ENCODE peak calls at places on chromosomes 16 and 17, in five cellular contexts. V is heart right ventricle, L is colonic mucosa, Y is bronchial epithelial cell, W is PC-9. P is an unnamed sample. For H3K27me3, the result is how much of the 10 kb centered on the place peaks cover.

GRCh38 chr17:77675816-77676799 is 282.4 kb upstream of the TNRC6C start:
- DNase-seq in V (peak), L (no peak), Y (no peak), W (no peak), P (no peak)

GRCh38 chr16:66408181-66409048 is 18.7 kb upstream of the BEAN1 start:
- DNase-seq in V (no peak), L (peak), Y (peak), W (peak), P (no peak)

GRCh38 chr17:37541880-37542675 is 52.4 kb downstream of the DUSP14 start:
- DNase-seq in V (no peak), L (no peak), Y (peak), W (no peak), P (no peak)

GRCh38 chr16:13171313-13171712 is 269.9 kb downstream of the SHISA9 start:
- DNase-seq in V (no peak), L (no peak), Y (no peak), W (no peak), P (no peak)

GRCh38 chr17:30372755-30373154 is 6.0 kb upstream of the CPD start:
- DNase-seq in V (no peak), L (no peak), Y (peak), W (peak), P (no peak)

GRCh38 chr17:29091591-29092291 is 48.8 kb downstream of the PIPOX start:
- DNase-seq in V (no peak), L (no peak), Y (peak), W (no peak), P (no peak)

GRCh38 chr17:36641877-36642845 is 40.8 kb downstream of the MRM1 start:
- DNase-seq in V (no peak), L (peak), Y (no peak), W (no peak), P (no peak)

GRCh38 chr16:79253100-79253631 is 347.4 kb downstream of the MAF start:
- DNase-seq in V (no peak), L (peak), Y (no peak), W (no peak), P (no peak)

GRCh38 chr17:59837362-59838195 is 55.2 kb downstream of the TUBD1 start:
- DNase-seq in V (no peak), L (peak), Y (peak), W (peak), P (peak)

DNA sequence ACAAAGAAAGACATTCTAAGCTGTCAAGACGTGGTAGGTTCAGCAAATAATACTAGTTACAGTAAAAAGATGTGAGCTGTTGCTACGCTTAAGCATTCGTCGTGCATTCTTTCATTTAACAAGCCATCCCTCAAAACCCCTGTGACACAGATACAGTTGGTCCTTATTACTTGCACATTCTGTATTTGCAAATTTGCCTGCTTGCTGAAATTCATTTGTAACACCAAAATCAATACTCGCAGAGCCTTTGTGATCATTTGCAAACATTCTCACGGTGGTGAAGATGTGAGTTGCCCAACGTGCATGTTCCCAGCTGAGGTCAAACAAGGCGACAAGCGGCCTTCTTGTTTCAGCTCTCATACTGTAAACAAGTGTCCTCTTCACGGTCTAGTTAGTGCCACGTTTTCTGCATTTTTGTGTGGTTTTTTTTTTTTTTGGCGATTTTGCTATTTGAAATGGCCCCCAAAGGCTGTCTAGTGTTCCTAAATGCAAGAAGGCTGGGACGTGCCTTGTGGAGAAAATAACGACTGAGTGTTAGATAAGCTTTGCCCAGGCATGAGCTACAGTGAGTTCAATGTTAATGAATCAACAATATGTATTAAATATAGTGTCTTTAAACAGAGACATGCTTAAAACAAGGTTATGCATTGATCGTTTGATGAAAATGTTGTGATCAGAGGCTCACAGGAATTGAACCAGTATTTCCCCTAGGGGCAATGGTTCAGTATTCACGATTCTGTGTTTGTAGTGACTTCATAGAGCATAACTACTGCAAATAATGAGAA is 84.1 kb downstream of the RAB11FIP4 start:
- DNase-seq in V (no peak), L (no peak), Y (no peak), W (no peak), P (no peak)
- H3K27me3 ChIP-seq in V (under half), L (under half), Y (under half), W (under half), P (under half)

GRCh38 chr16:87392823-87393679 is 915 bp downstream of the MAP1LC3B start:
- DNase-seq in V (peak), L (peak), Y (peak), W (peak), P (peak)
- TF ChIP-seq CTCF in V (peak), L (no peak), Y (no peak), W (no peak), P (peak)

DNA sequence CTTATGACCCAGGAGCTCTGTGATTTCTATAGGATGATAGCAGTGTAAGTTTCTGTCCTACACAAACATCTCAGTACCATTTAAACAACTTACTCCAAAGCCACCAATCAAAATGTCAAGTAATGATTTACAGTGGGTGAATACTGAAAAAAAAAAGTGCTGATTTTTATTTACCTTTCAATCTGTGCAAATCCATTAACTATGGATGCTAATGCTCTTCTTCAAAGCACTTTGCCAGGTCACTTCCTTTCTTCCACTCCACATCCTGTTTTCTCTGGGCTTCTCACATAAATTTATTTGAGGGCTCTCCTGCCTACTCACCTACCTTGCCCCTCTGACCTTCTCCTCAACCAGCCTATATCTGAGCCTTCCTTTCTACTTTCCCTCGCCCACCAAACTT is 101.6 kb downstream of the SKAP1 start:
- DNase-seq in V (no peak), L (no peak), Y (no peak), W (no peak), P (no peak)
- H3K27me3 ChIP-seq in V (half or more), L (under half), Y (under half), W (under half), P (under half)

DNA sequence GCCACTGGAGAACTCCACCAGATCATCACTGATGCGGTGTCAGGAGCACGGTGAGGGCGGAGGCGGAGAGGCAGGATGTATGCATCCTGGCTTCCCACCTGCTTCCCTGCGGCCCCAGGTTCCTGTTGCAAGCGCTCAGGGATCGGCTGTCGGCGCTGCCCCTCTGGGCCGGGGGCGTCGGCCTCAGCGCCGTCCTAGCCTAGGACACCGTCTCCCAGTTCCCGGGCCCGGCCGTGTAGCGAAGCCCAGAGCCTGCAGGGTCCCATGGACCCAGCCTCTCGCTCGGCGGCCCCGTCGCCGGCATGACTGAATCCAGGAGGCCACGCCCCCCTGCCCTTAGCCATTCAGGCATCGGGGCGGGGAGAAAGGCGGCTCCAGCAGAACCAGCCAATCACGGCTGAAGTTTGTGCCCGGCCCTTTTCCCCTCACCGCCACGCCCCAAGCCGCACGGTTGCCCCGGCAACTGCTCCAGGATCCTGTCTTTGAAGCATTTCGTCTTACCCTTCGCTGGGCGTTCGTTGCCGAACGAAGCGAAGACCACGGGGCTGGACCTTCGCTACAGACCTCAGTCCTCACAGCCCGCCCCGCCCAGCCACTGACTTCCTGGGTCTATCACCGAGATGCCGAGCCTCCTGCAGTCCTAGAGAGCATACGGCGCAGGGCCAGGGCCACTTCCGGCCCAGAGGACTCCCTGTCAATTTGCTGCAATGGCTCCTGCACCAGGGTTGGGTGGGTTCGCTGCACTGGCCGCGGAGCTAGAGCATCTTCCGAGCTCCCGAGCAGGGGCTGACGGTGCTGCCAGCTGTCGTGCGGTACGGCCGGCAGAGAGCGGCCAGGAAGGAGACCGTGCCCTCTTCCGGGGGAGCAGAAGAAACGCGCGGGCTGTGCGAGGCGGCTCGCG is 10.6 kb upstream of the ZNF213 start:
- DNase-seq in V (peak), L (peak), Y (peak), W (peak), P (peak)
- TF ChIP-seq CTCF in V (no peak), L (peak), Y (peak), W (no peak), P (peak)

DNA sequence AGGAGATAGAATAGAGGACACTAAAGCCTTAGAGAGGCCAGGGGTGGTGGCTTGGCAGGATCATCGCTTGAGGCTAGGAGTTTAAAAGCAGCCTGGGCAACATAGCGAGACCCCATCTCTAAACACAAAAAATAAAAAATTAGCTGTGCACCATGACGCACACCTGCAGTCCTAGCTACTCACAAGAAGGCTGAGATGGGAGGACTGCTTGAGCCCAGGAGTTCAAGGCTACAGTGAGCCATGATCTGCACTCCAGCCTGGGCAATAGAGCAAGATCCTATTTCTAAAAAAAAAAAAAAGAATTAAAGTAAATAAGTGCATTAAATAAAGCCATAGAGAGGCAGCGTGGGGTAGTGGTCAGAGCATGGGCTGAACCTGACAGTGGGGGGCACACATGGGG is 19.1 kb downstream of the SBK1 start:
- DNase-seq in V (no peak), L (no peak), Y (no peak), W (no peak), P (no peak)
- H3K27me3 ChIP-seq in V (under half), L (under half), Y (under half), W (under half), P (under half)

DNA sequence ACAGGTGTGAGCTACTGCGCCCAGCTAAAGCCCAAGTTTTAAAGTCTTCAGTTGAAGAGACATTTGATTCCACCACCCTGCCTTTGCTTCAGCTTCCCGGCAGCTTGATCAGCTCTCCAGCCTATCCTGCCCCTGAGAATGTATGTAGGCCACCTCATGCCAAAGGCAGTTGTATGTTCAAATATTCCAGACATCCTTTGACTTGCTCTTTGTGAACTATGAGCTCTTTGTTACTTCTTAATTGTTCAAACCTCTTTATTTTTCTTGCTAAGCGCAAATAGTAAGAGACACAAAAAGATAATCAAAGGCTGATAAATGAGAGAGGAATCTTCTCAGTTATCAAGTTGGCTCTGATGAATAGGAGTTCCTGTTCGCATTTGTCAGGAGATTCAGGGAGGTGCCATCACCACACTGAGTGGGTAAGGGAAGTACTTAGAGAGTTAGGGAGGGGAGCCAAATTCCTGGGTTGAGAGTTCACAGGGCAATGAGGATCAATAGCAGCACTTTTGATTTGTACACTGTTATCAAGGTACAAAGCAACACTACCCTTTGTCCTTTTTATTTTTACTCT is 32.0 kb upstream of the SUPT4H1 start:
- DNase-seq in V (no peak), L (no peak), Y (no peak), W (no peak), P (no peak)
- TF ChIP-seq CTCF in V (no peak), L (no peak), Y (no peak), W (no peak), P (no peak)

GRCh38 chr17:82959990-82960418 is 119.4 kb upstream of the METRNL start:
- DNase-seq in V (no peak), L (no peak), Y (no peak), W (no peak), P (no peak)

GRCh38 chr17:82961366-82962162 is 117.8 kb upstream of the METRNL start:
- DNase-seq in V (no peak), L (no peak), Y (no peak), W (no peak), P (no peak)

GRCh38 chr17:82963104-82963950 is 116.1 kb upstream of the METRNL start:
- DNase-seq in V (peak), L (peak), Y (peak), W (peak), P (no peak)

GRCh38 chr17:82960419-82961271 is 118.8 kb upstream of the METRNL start:
- DNase-seq in V (no peak), L (no peak), Y (no peak), W (no peak), P (no peak)

DNA sequence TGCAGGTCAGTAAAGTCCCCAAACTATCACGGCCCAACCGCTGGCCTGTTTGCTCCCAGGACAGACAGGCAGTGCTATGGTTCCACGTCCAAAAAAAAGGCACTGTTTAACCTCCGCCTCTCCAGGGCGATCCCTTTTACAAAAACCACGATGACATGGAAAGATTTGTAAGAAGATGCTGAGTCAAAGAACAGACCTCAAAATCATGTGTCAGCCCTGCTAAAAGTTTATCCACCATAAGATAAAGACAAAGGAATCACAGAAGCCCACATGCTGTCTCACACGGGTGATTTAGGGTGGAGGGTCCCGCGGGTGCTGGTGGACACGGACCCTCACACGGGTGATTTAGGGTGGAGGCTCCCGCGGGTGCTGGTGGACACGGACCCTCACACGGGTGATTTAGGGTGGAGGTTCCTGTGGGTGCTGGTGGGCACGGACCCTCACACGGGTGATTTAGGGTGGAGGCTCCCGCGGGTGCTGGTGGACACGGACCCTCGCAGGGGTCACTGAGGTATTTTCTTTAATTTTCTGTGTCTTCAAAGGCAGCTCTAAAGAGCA is 117.2 kb upstream of the METRNL start:
- DNase-seq in V (no peak), L (no peak), Y (no peak), W (no peak), P (no peak)
- H3K27me3 ChIP-seq in V (under half), L (under half), Y (under half), W (under half), P (under half)

DNA sequence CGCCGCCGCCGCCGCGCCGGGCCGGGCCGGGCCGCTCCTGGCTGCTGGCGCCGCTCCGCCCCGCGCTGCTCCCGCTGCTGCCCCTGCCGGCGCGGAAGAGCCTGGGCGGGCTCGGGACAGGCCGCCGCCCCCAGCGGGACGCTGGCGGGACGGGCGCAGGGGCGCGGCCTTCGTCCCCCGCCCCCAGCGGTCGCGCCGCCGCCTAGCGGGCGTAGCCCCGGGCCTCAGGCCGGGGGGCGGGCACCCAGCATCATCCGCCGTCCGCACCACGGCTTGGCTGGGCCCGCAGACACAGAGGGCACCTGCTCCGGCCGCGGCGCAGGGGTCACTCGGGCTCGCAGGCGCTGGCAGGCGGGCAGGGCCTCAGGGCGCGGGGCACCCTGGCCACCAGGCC is at the start of gene AMFR:
- DNase-seq in V (peak), L (peak), Y (peak), W (peak), P (peak)
- TF ChIP-seq CTCF in V (peak), L (no peak), Y (peak), W (no peak), P (no peak)

P was measured in GM06990.